ENCODE peak calls at places on chromosomes 4 and X, in eight cellular contexts. V is kidney glomerular epithelial cell; B is activated T-helper 9 cell treated with anti-CD3 and anti-CD28 coated beads, Interleukin-2, amount 50 U/mL, for 16 hours; J is activated T-cell treated with anti-CD3 and anti-CD28 coated beads for 1 hour; C is substantia nigra; F is NCI-H2081; S is adrenal gland; Q is GDM1. X is an unnamed sample.

GRCh38 chr4:80189581-80189955 is 7.7 kb upstream of the PRDM8 start:
- DNase-seq in V (no peak), B (no peak), J (no peak), C (no peak), F (no peak), S (no peak), Q (no peak), X (no peak)

GRCh38 chr4:10032625-10033024 is 11.3 kb upstream of the SLC2A9 start:
- DNase-seq in V (peak; percentile 42), B (no peak), J (no peak), C (no peak), F (no peak), S (peak; percentile 67), Q (no peak), X (no peak)

GRCh38 chrX:41707218-41707617 is 16.8 kb upstream of the GPR82 start:
- DNase-seq in V (no peak), B (no peak), J (no peak), C (no peak), F (no peak), S (no peak), Q (no peak), X (no peak)

GRCh38 chr4:786074-786741 is 39.7 kb downstream of the CPLX1 start:
- DNase-seq in V (no peak), B (no peak), J (no peak), C (no peak), F (no peak), S (no peak), Q (no peak), X (no peak)

GRCh38 chrX:41452972-41453371 is 5.8 kb downstream of the NYX start:
- DNase-seq in V (no peak), B (no peak), J (no peak), C (no peak), F (no peak), S (no peak), Q (no peak), X (no peak)

GRCh38 chr4:70158576-70158975 is 4.5 kb downstream of the PRR27 start:
- DNase-seq in V (no peak), B (no peak), J (no peak), C (no peak), F (no peak), S (no peak), Q (no peak), X (no peak)

GRCh38 chr4:102169345-102169744 is 175.9 kb downstream of the SLC39A8 start:
- DNase-seq in V (peak; percentile 2), B (no peak), J (no peak), C (no peak), F (peak; percentile 77), S (no peak), Q (no peak), X (no peak)

GRCh38 chr4:66972087-66972486 is 573.2 kb downstream of the CENPC start:
- DNase-seq in V (no peak), B (no peak), J (no peak), C (no peak), F (no peak), S (no peak), Q (no peak), X (no peak)

GRCh38 chr4:83328486-83328885 is 6.2 kb downstream of the HPSE start:
- DNase-seq in V (no peak), B (no peak), J (no peak), C (no peak), F (no peak), S (no peak), Q (no peak), X (no peak)

GRCh38 chrX:103376979-103377324 is 614 bp downstream of the BEX3 start:
- DNase-seq in V (no peak), B (no peak), J (no peak), C (peak; percentile 19), F (peak; percentile 66), S (peak; percentile 42), Q (no peak), X (no peak)

GRCh38 chr4:113744667-113745241 is 16.8 kb downstream of the CAMK2D start:
- DNase-seq in V (no peak), B (no peak), J (no peak), C (no peak), F (no peak), S (no peak), Q (no peak), X (no peak)

GRCh38 chr4:140012688-140013087 is 141.3 kb downstream of the MAML3 start:
- DNase-seq in V (peak; percentile 79), B (peak; percentile 10), J (peak; percentile 49), C (peak; percentile 52), F (peak; percentile 47), S (peak; percentile 66), Q (peak; percentile 39), X (no peak)

GRCh38 chrX:42714981-42715688 is 62.8 kb downstream of the PPP1R2C start:
- DNase-seq in V (peak; percentile 22), B (peak; percentile 19), J (peak; percentile 23), C (peak; percentile 55), F (peak; percentile 7), S (peak; percentile 61), Q (no peak), X (no peak)

GRCh38 chrX:54561622-54562021 is 31.6 kb downstream of the GNL3L start:
- DNase-seq in V (no peak), B (no peak), J (no peak), C (no peak), F (no peak), S (no peak), Q (no peak), X (no peak)

GRCh38 chr4:22492987-22493386 is 22.9 kb downstream of the ADGRA3 start:
- DNase-seq in V (no peak), B (no peak), J (no peak), C (no peak), F (no peak), S (no peak), Q (no peak), X (no peak)

GRCh38 chrX:103124284-103124683 is 31.3 kb upstream of the NXF3 start:
- DNase-seq in V (no peak), B (no peak), J (no peak), C (no peak), F (no peak), S (no peak), Q (no peak), X (no peak)

GRCh38 chr4:71187399-71188196 is 151.2 kb upstream of the SLC4A4 start:
- DNase-seq in V (peak; percentile 63), B (no peak), J (peak; percentile 2), C (peak; percentile 7), F (no peak), S (no peak), Q (no peak), X (no peak)

GRCh38 chrX:526295-527224 is 104.0 kb upstream of the SHOX start:
- DNase-seq in V (no peak), B (no peak), J (no peak), C (no peak), F (no peak), S (no peak), Q (no peak), X (no peak)

GRCh38 chr4:117326091-117326490 is 240.7 kb upstream of the TRAM1L1 start:
- DNase-seq in V (no peak), B (no peak), J (no peak), C (no peak), F (no peak), S (no peak), Q (no peak), X (no peak)

GRCh38 chr4:186193851-186194250 is 2.5 kb downstream of the CYP4V2 start:
- DNase-seq in V (no peak), B (no peak), J (no peak), C (no peak), F (no peak), S (no peak), Q (no peak), X (no peak)

GRCh38 chrX:15349046-15349445 is 13.7 kb upstream of the PIGA start:
- DNase-seq in V (peak; percentile 27), B (no peak), J (no peak), C (peak; percentile 4), F (peak; percentile 69), S (peak; percentile 55), Q (peak; percentile 22), X (peak; percentile 31)

GRCh38 chrX:123083924-123084323 is 100.2 kb upstream of the GRIA3 start:
- DNase-seq in V (no peak), B (no peak), J (no peak), C (no peak), F (no peak), S (no peak), Q (no peak), X (no peak)

GRCh38 chr4:39587881-39588280 is 50.8 kb downstream of the SMIM14 start:
- DNase-seq in V (peak; percentile 30), B (no peak), J (no peak), C (no peak), F (no peak), S (no peak), Q (no peak), X (no peak)

GRCh38 chr4:184558996-184559395 is 84.6 kb upstream of the IRF2 start:
- DNase-seq in V (no peak), B (no peak), J (no peak), C (no peak), F (no peak), S (no peak), Q (no peak), X (no peak)

GRCh38 chrX:56728752-56729151 is 291 bp upstream of the NBDY start:
- DNase-seq in V (peak; percentile 52), B (no peak), J (no peak), C (no peak), F (no peak), S (peak; percentile 36), Q (no peak), X (no peak)

GRCh38 chr4:6112606-6113290 is 87.6 kb downstream of the JAKMIP1 start:
- DNase-seq in V (no peak), B (no peak), J (no peak), C (no peak), F (no peak), S (no peak), Q (no peak), X (no peak)

GRCh38 chrX:3518870-3519269 is 172.4 kb upstream of the MXRA5 start:
- DNase-seq in V (no peak), B (no peak), J (no peak), C (no peak), F (no peak), S (peak; percentile 82), Q (no peak), X (no peak)

GRCh38 chr4:87101543-87102199 is 118.7 kb downstream of the KLHL8 start:
- DNase-seq in V (no peak), B (no peak), J (no peak), C (no peak), F (no peak), S (no peak), Q (no peak), X (no peak)

GRCh38 chr4:6752486-6752829 is 30.1 kb upstream of the KIAA0232 start:
- DNase-seq in V (no peak), B (no peak), J (no peak), C (no peak), F (no peak), S (no peak), Q (peak; percentile 23), X (no peak)

GRCh38 chr4:113635739-113636437 is 125.7 kb downstream of the CAMK2D start:
- DNase-seq in V (peak; percentile 25), B (no peak), J (no peak), C (no peak), F (no peak), S (no peak), Q (no peak), X (no peak)

GRCh38 chrX:97332963-97333362 is 449.3 kb downstream of the RPA4 start:
- DNase-seq in V (no peak), B (no peak), J (no peak), C (no peak), F (no peak), S (no peak), Q (no peak), X (no peak)

GRCh38 chrX:74232859-74233258 is 71.1 kb upstream of the ZCCHC13 start:
- DNase-seq in V (no peak), B (no peak), J (no peak), C (no peak), F (peak; percentile 5), S (no peak), Q (no peak), X (no peak)

GRCh38 chrX:125289209-125289608 is 30.5 kb upstream of the TEX13C start:
- DNase-seq in V (no peak), B (no peak), J (no peak), C (no peak), F (no peak), S (no peak), Q (no peak), X (no peak)

GRCh38 chr4:140423106-140423505 is 4.3 kb downstream of the CLGN start:
- DNase-seq in V (peak; percentile 63), B (no peak), J (no peak), C (no peak), F (no peak), S (no peak), Q (no peak), X (no peak)